ENCODE peak calls at places on chromosomes 4 and X, in seven cellular contexts. D, N, A, B, K, P and C are unnamed samples.

GRCh38 chr4:71074452-71075299 is 81.2 kb downstream of the DCK start:
- DNase-seq in D (no peak), N (no peak), A (no peak), B (no peak), K (no peak), P (no peak), C (no peak)

GRCh38 chr4:144355809-144356757 is 215.6 kb upstream of the GYPA start:
- DNase-seq in D (peak), N (no peak), A (no peak), B (peak), K (peak), P (peak), C (peak)

GRCh38 chrX:104118765-104119164 is 6.4 kb downstream of the ZCCHC18 start:
- DNase-seq in D (no peak), N (no peak), A (no peak), B (no peak), K (no peak), P (no peak), C (no peak)

GRCh38 chr4:128386761-128387599 is 99.4 kb upstream of the PGRMC2 start:
- DNase-seq in D (peak), N (peak), A (peak), B (peak), K (peak), P (peak), C (peak)

GRCh38 chrX:17042046-17042445 is 95.6 kb downstream of the REPS2 start:
- DNase-seq in D (no peak), N (no peak), A (no peak), B (no peak), K (no peak), P (no peak), C (no peak)

GRCh38 chrX:24026403-24026801 is 584 bp downstream of the KLHL15 start:
- DNase-seq in D (no peak), N (no peak), A (no peak), B (no peak), K (no peak), P (no peak), C (no peak)

GRCh38 chrX:115561605-115562491 is 874 bp downstream of the PLS3 start:
- DNase-seq in D (no peak), N (peak), A (peak), B (peak), K (no peak), P (no peak), C (no peak)

GRCh38 chr4:24473309-24473721 is 111.0 kb downstream of the DHX15 start:
- DNase-seq in D (peak), N (peak), A (no peak), B (peak), K (no peak), P (no peak), C (no peak)

GRCh38 chr4:82784615-82785247 is 13.9 kb downstream of the SCD5 start:
- DNase-seq in D (no peak), N (no peak), A (no peak), B (peak), K (no peak), P (no peak), C (no peak)

GRCh38 chrX:11351375-11352295 is 58.4 kb downstream of the AMELX start:
- DNase-seq in D (no peak), N (no peak), A (peak), B (peak), K (peak), P (peak), C (peak)

GRCh38 chr4:143188325-143189088 is 3.8 kb downstream of the USP38 start:
- DNase-seq in D (no peak), N (no peak), A (no peak), B (no peak), K (no peak), P (no peak), C (no peak)

GRCh38 chrX:112087545-112087944 is 5.0 kb upstream of the TRPC5 start:
- DNase-seq in D (no peak), N (no peak), A (no peak), B (no peak), K (no peak), P (no peak), C (no peak)

GRCh38 chr4:1043658-1044468 is 32.4 kb downstream of the FGFRL1 start:
- DNase-seq in D (peak), N (peak), A (peak), B (peak), K (peak), P (peak), C (peak)

GRCh38 chrX:47568656-47569295 is 7.8 kb downstream of the ARAF start:
- DNase-seq in D (no peak), N (no peak), A (no peak), B (no peak), K (no peak), P (no peak), C (no peak)

GRCh38 chrX:68945603-68946228 is 116.9 kb downstream of the EFNB1 start:
- DNase-seq in D (no peak), N (no peak), A (no peak), B (peak), K (no peak), P (no peak), C (no peak)

GRCh38 chr4:2808001-2808400 is 15.1 kb downstream of the SH3BP2 start:
- DNase-seq in D (no peak), N (no peak), A (no peak), B (no peak), K (no peak), P (no peak), C (no peak)

GRCh38 chr4:152100378-152101201 is 339.8 kb upstream of the GATB start:
- DNase-seq in D (no peak), N (no peak), A (no peak), B (no peak), K (no peak), P (no peak), C (no peak)

GRCh38 chr4:3031357-3032064 is 42.8 kb downstream of the HTT-AS start:
- DNase-seq in D (no peak), N (no peak), A (no peak), B (no peak), K (no peak), P (no peak), C (no peak)

GRCh38 chrX:101219116-101219839 is at the start of gene DRP2:
- DNase-seq in D (no peak), N (no peak), A (no peak), B (no peak), K (no peak), P (no peak), C (no peak)

GRCh38 chr4:143443728-143444127 is 69.8 kb upstream of the SMARCA5 start:
- DNase-seq in D (no peak), N (no peak), A (no peak), B (no peak), K (no peak), P (no peak), C (no peak)

GRCh38 chr4:1502976-1503375 is 96.7 kb upstream of the NKX1-1 start:
- DNase-seq in D (no peak), N (no peak), A (peak), B (no peak), K (no peak), P (no peak), C (no peak)

GRCh38 chr4:9898596-9899345 is 117.3 kb downstream of the DRD5 start:
- DNase-seq in D (peak), N (no peak), A (no peak), B (peak), K (no peak), P (no peak), C (no peak)

GRCh38 chrX:74535633-74536141 is 78.7 kb downstream of the RLIM start:
- DNase-seq in D (no peak), N (peak), A (peak), B (peak), K (no peak), P (no peak), C (no peak)

GRCh38 chrX:37420179-37420578 is 71.0 kb downstream of the PRRG1 start:
- DNase-seq in D (no peak), N (no peak), A (no peak), B (no peak), K (no peak), P (no peak), C (no peak)

GRCh38 chr4:1009647-1010521 is 1.5 kb upstream of the FGFRL1 start:
- DNase-seq in D (peak), N (peak), A (peak), B (no peak), K (no peak), P (no peak), C (no peak)

GRCh38 chrX:47182106-47182700 is 11.4 kb upstream of the UBA1 start:
- DNase-seq in D (no peak), N (no peak), A (no peak), B (no peak), K (no peak), P (no peak), C (no peak)

GRCh38 chr4:94507708-94508107 is 56.0 kb downstream of the PDLIM5 start:
- DNase-seq in D (no peak), N (no peak), A (peak), B (peak), K (no peak), P (no peak), C (peak)

GRCh38 chr4:123478859-123479345 is 82.3 kb downstream of the SPRY1 start:
- DNase-seq in D (no peak), N (no peak), A (no peak), B (peak), K (no peak), P (no peak), C (peak)

GRCh38 chrX:15447985-15448639 is 45.0 kb downstream of the PIR start:
- DNase-seq in D (no peak), N (no peak), A (no peak), B (peak), K (no peak), P (no peak), C (no peak)

GRCh38 chr4:112127736-112128322 is 17.4 kb upstream of the FAM241A start:
- DNase-seq in D (no peak), N (no peak), A (no peak), B (no peak), K (peak), P (no peak), C (no peak)

GRCh38 chrX:49960061-49960460 is 37.7 kb downstream of the CLCN5 start:
- DNase-seq in D (no peak), N (no peak), A (peak), B (no peak), K (peak), P (no peak), C (no peak)

GRCh38 chrX:9611436-9612145 is 146.7 kb downstream of the TBL1X start:
- DNase-seq in D (no peak), N (no peak), A (no peak), B (peak), K (no peak), P (peak), C (no peak)

GRCh38 chrX:148530464-148531077 is 30.2 kb downstream of the AFF2 start:
- DNase-seq in D (no peak), N (no peak), A (no peak), B (peak), K (peak), P (no peak), C (no peak)

GRCh38 chr4:85756938-85757337 is 282.0 kb downstream of the ARHGAP24 start:
- DNase-seq in D (no peak), N (no peak), A (no peak), B (peak), K (no peak), P (no peak), C (no peak)

DNA sequence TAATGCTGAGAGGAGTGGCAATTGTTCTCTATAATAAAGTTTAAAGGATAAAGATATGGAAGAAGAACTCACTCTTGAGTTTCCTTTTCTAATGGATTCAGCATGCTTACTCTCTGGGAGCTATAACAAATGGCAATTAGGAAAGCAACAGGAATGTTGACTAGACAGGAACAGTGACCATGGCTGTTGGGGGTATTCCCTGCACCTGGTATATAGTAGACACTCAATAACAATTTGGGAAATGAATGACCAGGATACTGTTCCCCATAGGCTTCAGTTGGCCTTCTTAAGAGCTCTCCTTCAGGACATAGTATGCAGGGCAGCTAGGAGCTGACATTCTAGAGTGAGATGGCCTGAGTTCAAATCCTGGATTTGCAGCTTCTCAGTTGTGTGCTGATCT is 1.8 kb downstream of the LIMCH1 start:
- DNase-seq in D (no peak), N (no peak), A (no peak), B (no peak), K (no peak), P (no peak), C (no peak)
- H3K4me3 ChIP-seq in D (no peak), N (no peak), A (peak), B (no peak), K (no peak), P (no peak), C (no peak)

DNA sequence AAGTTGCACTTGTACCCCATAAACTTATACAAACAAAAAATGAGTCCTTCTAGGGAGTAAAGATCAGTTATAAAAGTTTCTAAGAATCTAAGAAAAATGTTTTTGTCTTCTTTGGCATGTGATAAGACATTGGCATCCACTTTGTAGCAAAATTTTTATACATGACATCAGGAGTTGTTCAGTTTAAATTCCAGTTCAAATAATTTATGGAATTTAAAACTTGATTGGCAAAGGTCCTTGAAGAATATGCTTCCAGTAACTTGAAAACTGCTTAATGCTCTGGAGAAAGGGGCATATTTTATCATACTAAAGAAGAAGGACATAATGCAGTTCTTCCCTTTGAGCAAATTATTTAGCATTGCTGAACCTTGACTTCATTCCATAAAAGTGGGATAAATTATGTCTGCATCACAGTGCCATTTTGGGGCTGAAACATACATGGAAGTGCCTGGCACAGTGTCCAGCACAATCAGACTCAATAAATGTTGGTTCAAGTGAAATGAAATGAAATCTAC is 163.3 kb upstream of the IL15 start:
- DNase-seq in D (no peak), N (no peak), A (no peak), B (no peak), K (no peak), P (no peak), C (no peak)
- TF ChIP-seq CTCF in D (no peak), N (no peak), A (no peak), B (no peak), K (no peak), P (no peak), C (no peak)

GRCh38 chr4:182916483-182917181 is 554 bp downstream of the DCTD start:
- DNase-seq in D (peak), N (peak), A (peak), B (peak), K (no peak), P (peak), C (no peak)

GRCh38 chr4:182918791-182919302 is 1.7 kb upstream of the DCTD start:
- DNase-seq in D (peak), N (no peak), A (no peak), B (no peak), K (no peak), P (no peak), C (no peak)

GRCh38 chr4:182917182-182918043 is at the start of gene DCTD:
- DNase-seq in D (peak), N (peak), A (peak), B (peak), K (no peak), P (no peak), C (no peak)

GRCh38 chr4:182920676-182921075 is 3.5 kb upstream of the DCTD start:
- DNase-seq in D (no peak), N (no peak), A (no peak), B (no peak), K (no peak), P (no peak), C (no peak)

GRCh38 chr4:182918044-182918607 is 940 bp upstream of the DCTD start:
- DNase-seq in D (no peak), N (no peak), A (no peak), B (no peak), K (no peak), P (no peak), C (no peak)
- H3K4me3 ChIP-seq in D (peak), N (peak), A (peak), B (peak), K (peak), P (peak), C (peak)

GRCh38 chrX:38754102-38754790 is 47.0 kb upstream of the MID1IP1 start:
- DNase-seq in D (peak), N (peak), A (no peak), B (peak), K (peak), P (peak), C (no peak)
- TF ChIP-seq CTCF in D (peak), N (peak), A (peak), B (peak), K (peak), P (peak), C (peak)

GRCh38 chr4:153432971-153433752 is 33.0 kb upstream of the TMEM131L start:
- DNase-seq in D (peak), N (no peak), A (peak), B (peak), K (peak), P (no peak), C (peak)
- H3K4me3 ChIP-seq in D (peak), N (no peak), A (peak), B (no peak), K (no peak), P (no peak), C (no peak)

GRCh38 chrX:152869972-152870371 is 27.9 kb upstream of the ZNF185 start:
- DNase-seq in D (no peak), N (no peak), A (no peak), B (no peak), K (no peak), P (no peak), C (no peak)
- TF ChIP-seq CTCF in D (no peak), N (no peak), A (no peak), B (no peak), K (no peak), P (no peak), C (peak)

GRCh38 chrX:117973175-117974075 is 143.2 kb downstream of the KLHL13 start:
- DNase-seq in D (no peak), N (no peak), A (no peak), B (no peak), K (no peak), P (no peak), C (no peak)
- H3K4me3 ChIP-seq in D (no peak), N (peak), A (no peak), B (peak), K (no peak), P (no peak), C (peak)

GRCh38 chrX:135923353-135923752 is 29.8 kb downstream of the SAGE1 start:
- DNase-seq in D (no peak), N (no peak), A (no peak), B (no peak), K (no peak), P (no peak), C (no peak)
- TF ChIP-seq CTCF in D (no peak), N (no peak), A (no peak), B (no peak), K (no peak), P (peak), C (peak)

DNA sequence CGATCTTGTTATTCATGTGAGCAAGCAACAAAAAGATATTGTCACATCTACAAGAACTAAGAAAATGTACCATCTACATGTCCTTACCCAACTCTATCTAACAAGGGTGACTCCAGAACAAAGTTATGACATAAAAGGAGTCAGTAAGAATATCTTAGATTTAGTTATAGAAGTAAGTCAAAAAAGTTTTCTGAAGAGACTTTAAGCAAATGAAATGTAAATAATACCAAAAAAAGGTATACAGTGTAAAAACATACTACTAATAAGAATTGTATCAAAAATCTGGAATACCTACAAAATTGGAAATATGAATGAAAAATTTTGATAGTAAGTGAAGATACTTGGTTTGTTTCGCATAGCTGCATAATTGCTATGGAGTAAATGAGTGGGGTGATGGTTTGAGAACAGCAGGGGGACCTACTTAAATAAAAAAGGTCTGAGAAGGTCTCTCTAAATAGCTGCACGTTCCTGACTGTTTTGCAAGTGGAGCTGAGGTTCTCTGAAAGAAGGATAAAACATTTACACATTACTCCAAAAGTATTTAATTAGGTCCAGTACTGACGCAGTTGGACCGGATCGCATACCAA is 51.0 kb upstream of the ENPP6 start:
- DNase-seq in D (no peak), N (no peak), A (no peak), B (no peak), K (no peak), P (no peak), C (no peak)
- H3K4me3 ChIP-seq in D (no peak), N (no peak), A (no peak), B (no peak), K (no peak), P (no peak), C (peak)

GRCh38 chrX:110045988-110046387 is 43.1 kb downstream of the TMEM164 start:
- DNase-seq in D (no peak), N (no peak), A (no peak), B (no peak), K (no peak), P (no peak), C (no peak)
- TF ChIP-seq CTCF in D (no peak), N (no peak), A (no peak), B (no peak), K (no peak), P (no peak), C (peak)